ENCODE peak calls at places on chromosomes 2 and 18, in eight cellular contexts. P is GM12865; W is Calu3; C is fibroblast of lung; O is progenitor cell of endocrine pancreas; B is adrenal gland; Q is Peyer's patch; G is CD4-positive, alpha-beta T cell. I is an unnamed sample.

GRCh38 chr2:171347591-171348032 is 86.2 kb downstream of the METTL8 start:
- DNase-seq in P (peak), W (peak), C (peak), O (no peak), B (peak), Q (no peak), G (no peak), I (no peak)

GRCh38 chr2:44745460-44745859 is 196.0 kb upstream of the SIX3 start:
- DNase-seq in P (no peak), W (no peak), C (no peak), O (no peak), B (no peak), Q (no peak), G (no peak), I (no peak)

GRCh38 chr2:200966770-200967169 is 3.3 kb upstream of the ORC2 start:
- DNase-seq in P (peak), W (peak), C (peak), O (no peak), B (no peak), Q (no peak), G (no peak), I (no peak)

GRCh38 chr2:38610851-38611801 is 8.4 kb upstream of the HNRNPLL start:
- DNase-seq in P (peak), W (no peak), C (peak), O (no peak), B (no peak), Q (no peak), G (no peak), I (no peak)

GRCh38 chr2:144514731-144515424 is 5.0 kb downstream of the ZEB2 start:
- DNase-seq in P (no peak), W (no peak), C (peak), O (no peak), B (no peak), Q (no peak), G (no peak), I (no peak)

GRCh38 chr2:54429055-54429454 is 27.1 kb upstream of the SPTBN1 start:
- DNase-seq in P (no peak), W (no peak), C (peak), O (no peak), B (no peak), Q (no peak), G (no peak), I (no peak)

GRCh38 chr2:15031745-15032240 is 399.3 kb downstream of the LRATD1 start:
- DNase-seq in P (peak), W (no peak), C (no peak), O (no peak), B (no peak), Q (no peak), G (no peak), I (no peak)

GRCh38 chr2:29450823-29451222 is 335.6 kb downstream of the CLIP4 start:
- DNase-seq in P (no peak), W (no peak), C (no peak), O (no peak), B (no peak), Q (no peak), G (no peak), I (no peak)

GRCh38 chr2:99811544-99811943 is 321.7 kb upstream of the REV1 start:
- DNase-seq in P (no peak), W (no peak), C (peak), O (no peak), B (no peak), Q (no peak), G (no peak), I (no peak)

GRCh38 chr2:28674062-28674712 is 77.4 kb upstream of the PPP1CB start:
- DNase-seq in P (no peak), W (no peak), C (peak), O (no peak), B (no peak), Q (no peak), G (no peak), I (no peak)

GRCh38 chr2:226376516-226377180 is 423.0 kb downstream of the IRS1 start:
- DNase-seq in P (no peak), W (no peak), C (no peak), O (no peak), B (no peak), Q (no peak), G (no peak), I (no peak)

GRCh38 chr18:34796013-34796657 is 86.0 kb downstream of the DTNA start:
- DNase-seq in P (no peak), W (no peak), C (no peak), O (no peak), B (no peak), Q (no peak), G (no peak), I (no peak)

GRCh38 chr2:39706945-39707344 is 41.2 kb downstream of the TMEM178A start:
- DNase-seq in P (no peak), W (no peak), C (no peak), O (no peak), B (no peak), Q (no peak), G (no peak), I (no peak)

GRCh38 chr2:99488999-99489757 is 639 bp downstream of the REV1 start:
- DNase-seq in P (peak), W (peak), C (peak), O (peak), B (peak), Q (peak), G (peak), I (peak)

GRCh38 chr2:177523781-177524180 is 131.2 kb downstream of the AGPS start:
- DNase-seq in P (peak), W (no peak), C (no peak), O (no peak), B (no peak), Q (no peak), G (no peak), I (no peak)
- TF ChIP-seq CTCF in P (no peak), W (no peak), C (no peak), O (no peak), B (no peak), Q (no peak), G (no peak), I (no peak)

DNA sequence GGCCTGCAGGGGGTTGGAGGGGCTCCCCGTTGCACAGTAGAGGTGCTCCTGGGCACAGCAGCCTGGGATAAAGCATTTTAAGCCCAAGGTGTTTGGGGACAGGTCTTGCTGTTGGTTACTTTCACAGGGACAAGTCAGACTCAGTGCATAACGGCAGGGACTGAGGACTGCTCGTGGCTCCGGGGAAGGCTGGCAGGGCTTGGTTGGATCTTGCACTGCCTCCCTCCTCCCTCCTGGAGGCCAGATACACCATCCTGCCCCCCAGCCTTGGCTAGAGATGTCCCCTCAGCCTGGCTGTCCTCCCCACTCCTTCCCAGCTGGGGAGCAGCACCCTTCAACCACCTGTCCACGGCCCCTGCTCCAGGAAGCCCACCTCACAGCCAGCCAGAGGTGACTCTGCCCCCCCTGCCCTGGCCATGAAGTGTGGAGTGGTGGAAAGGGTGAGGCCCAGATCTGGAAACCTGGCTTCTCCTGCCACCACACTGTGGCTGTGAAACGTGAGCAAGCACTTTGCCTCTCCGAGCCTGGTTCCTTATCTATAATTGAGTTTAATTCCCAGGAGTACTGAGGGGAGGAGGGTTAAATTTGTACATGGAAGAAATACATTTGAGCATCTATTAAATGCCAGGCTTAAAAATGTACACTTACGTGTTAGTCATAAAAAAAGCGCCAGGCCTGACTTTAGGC is 67.1 kb upstream of the TAF1B start:
- DNase-seq in P (no peak), W (no peak), C (no peak), O (no peak), B (no peak), Q (no peak), G (no peak), I (no peak)
- TF ChIP-seq CTCF in P (no peak), W (no peak), C (no peak), O (no peak), B (no peak), Q (no peak), G (no peak), I (no peak)

GRCh38 chr2:63598971-63599370 is 10.2 kb downstream of the MDH1 start:
- DNase-seq in P (no peak), W (no peak), C (no peak), O (no peak), B (no peak), Q (no peak), G (no peak), I (no peak)

GRCh38 chr2:63590621-63591408 is 2.1 kb downstream of the MDH1 start:
- DNase-seq in P (peak), W (no peak), C (peak), O (no peak), B (peak), Q (no peak), G (no peak), I (no peak)

GRCh38 chr2:63591566-63592175 is 2.9 kb downstream of the MDH1 start:
- DNase-seq in P (no peak), W (no peak), C (no peak), O (no peak), B (no peak), Q (no peak), G (no peak), I (no peak)

GRCh38 chr2:63596487-63596886 is 7.7 kb downstream of the MDH1 start:
- DNase-seq in P (no peak), W (no peak), C (no peak), O (no peak), B (no peak), Q (no peak), G (no peak), I (no peak)

DNA sequence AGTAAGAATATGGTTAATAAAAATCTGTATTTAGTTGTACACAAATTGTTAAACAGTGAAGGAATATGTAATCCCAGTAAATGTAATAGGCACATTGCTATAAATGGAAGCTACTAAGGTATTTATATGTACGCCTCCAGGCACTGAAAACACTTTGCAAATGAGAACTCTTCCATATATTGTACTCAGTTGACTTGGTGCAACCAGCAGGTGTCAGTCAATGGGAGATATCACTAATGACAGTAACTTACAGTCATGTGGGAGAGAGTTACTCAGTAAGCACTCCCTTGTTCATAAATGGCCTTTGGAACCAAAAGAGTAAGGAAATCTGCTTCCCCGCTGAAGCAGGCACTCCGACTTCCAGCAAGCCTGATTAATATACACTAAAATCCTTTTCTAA is 5.9 kb downstream of the MDH1 start:
- DNase-seq in P (no peak), W (no peak), C (no peak), O (no peak), B (no peak), Q (no peak), G (no peak), I (no peak)
- TF ChIP-seq CTCF in P (no peak), W (no peak), C (no peak), O (no peak), B (no peak), Q (peak), G (no peak), I (no peak)

GRCh38 chr2:42812899-42813479 is 20.6 kb upstream of the HAAO start:
- DNase-seq in P (no peak), W (no peak), C (peak), O (no peak), B (no peak), Q (no peak), G (no peak), I (no peak)
- TF ChIP-seq CTCF in P (no peak), W (peak), C (peak), O (peak), B (peak), Q (peak), G (peak), I (no peak)

GRCh38 chr2:182132605-182133004 is 147.0 kb downstream of the PPP1R1C start:
- DNase-seq in P (no peak), W (no peak), C (peak), O (no peak), B (no peak), Q (no peak), G (no peak), I (no peak)
- TF ChIP-seq CTCF in P (no peak), W (peak), C (peak), O (peak), B (no peak), Q (peak), G (no peak), I (no peak)

I was measured in natural killer cell.